ENCODE peak calls at places on chromosomes 4 and X, in ten cellular contexts. One of them, this sample, is unnamed.
A peak's percentile ranks its signal among the peaks of the same experiment; 100 is the strongest.

GRCh38 chr4:99323761-99324160 is 2.6 kb upstream of the ADH1B start:
- DNase-seq in left kidney: no peak
- DNase-seq in M059J: no peak
- DNase-seq in memory B cell: no peak
- DNase-seq in activated CD8-positive, alpha-beta T cell treated with anti-CD3 and anti-CD28 coated beads, Interleukin-2, amount 10 ng/mL, durations not matched to agents 7 days and 5 days: no peak
- DNase-seq in right cardiac atrium: no peak
- DNase-seq in left ventricle myocardium inferior: no peak
- DNase-seq in caudate nucleus: no peak
- DNase-seq in NB4: no peak
- DNase-seq in stromal cell of bone marrow: peak; percentile 74
- DNase-seq in this sample: no peak

GRCh38 chrX:140190441-140191108 is 225.3 kb upstream of the CXorf66 start:
- DNase-seq in left kidney: no peak
- DNase-seq in M059J: peak; percentile 16
- DNase-seq in memory B cell: no peak
- DNase-seq in activated CD8-positive, alpha-beta T cell treated with anti-CD3 and anti-CD28 coated beads, Interleukin-2, amount 10 ng/mL, durations not matched to agents 7 days and 5 days: no peak
- DNase-seq in right cardiac atrium: no peak
- DNase-seq in left ventricle myocardium inferior: no peak
- DNase-seq in caudate nucleus: no peak
- DNase-seq in NB4: no peak
- DNase-seq in stromal cell of bone marrow: no peak
- DNase-seq in this sample: no peak

GRCh38 chrX:108439961-108440696 is 491 bp downstream of the COL4A5 start:
- DNase-seq in left kidney: peak; percentile 61
- DNase-seq in M059J: peak; percentile 17
- DNase-seq in memory B cell: no peak
- DNase-seq in activated CD8-positive, alpha-beta T cell treated with anti-CD3 and anti-CD28 coated beads, Interleukin-2, amount 10 ng/mL, durations not matched to agents 7 days and 5 days: no peak
- DNase-seq in right cardiac atrium: no peak
- DNase-seq in left ventricle myocardium inferior: no peak
- DNase-seq in caudate nucleus: no peak
- DNase-seq in NB4: peak; percentile 12
- DNase-seq in stromal cell of bone marrow: no peak
- DNase-seq in this sample: no peak

GRCh38 chr4:40058854-40059253 is 2.2 kb downstream of the N4BP2 start:
- DNase-seq in left kidney: peak; percentile 32
- DNase-seq in M059J: no peak
- DNase-seq in memory B cell: no peak
- DNase-seq in activated CD8-positive, alpha-beta T cell treated with anti-CD3 and anti-CD28 coated beads, Interleukin-2, amount 10 ng/mL, durations not matched to agents 7 days and 5 days: no peak
- DNase-seq in right cardiac atrium: no peak
- DNase-seq in left ventricle myocardium inferior: no peak
- DNase-seq in caudate nucleus: no peak
- DNase-seq in NB4: no peak
- DNase-seq in stromal cell of bone marrow: no peak
- DNase-seq in this sample: no peak

GRCh38 chrX:97401586-97402101 is 517.9 kb downstream of the RPA4 start:
- DNase-seq in left kidney: no peak
- DNase-seq in M059J: no peak
- DNase-seq in memory B cell: no peak
- DNase-seq in activated CD8-positive, alpha-beta T cell treated with anti-CD3 and anti-CD28 coated beads, Interleukin-2, amount 10 ng/mL, durations not matched to agents 7 days and 5 days: no peak
- DNase-seq in right cardiac atrium: no peak
- DNase-seq in left ventricle myocardium inferior: no peak
- DNase-seq in caudate nucleus: no peak
- DNase-seq in NB4: peak; percentile 10
- DNase-seq in stromal cell of bone marrow: no peak
- DNase-seq in this sample: no peak

GRCh38 chrX:70907900-70908299 is 611 bp downstream of the TEX11 start:
- DNase-seq in left kidney: no peak
- DNase-seq in M059J: no peak
- DNase-seq in memory B cell: no peak
- DNase-seq in activated CD8-positive, alpha-beta T cell treated with anti-CD3 and anti-CD28 coated beads, Interleukin-2, amount 10 ng/mL, durations not matched to agents 7 days and 5 days: no peak
- DNase-seq in right cardiac atrium: no peak
- DNase-seq in left ventricle myocardium inferior: no peak
- DNase-seq in caudate nucleus: no peak
- DNase-seq in NB4: no peak
- DNase-seq in stromal cell of bone marrow: no peak
- DNase-seq in this sample: no peak

GRCh38 chr4:153257151-153257620 is 52.9 kb downstream of the TRIM2 start:
- DNase-seq in left kidney: peak; percentile 88
- DNase-seq in M059J: peak; percentile 63
- DNase-seq in memory B cell: no peak
- DNase-seq in activated CD8-positive, alpha-beta T cell treated with anti-CD3 and anti-CD28 coated beads, Interleukin-2, amount 10 ng/mL, durations not matched to agents 7 days and 5 days: peak; percentile 24
- DNase-seq in right cardiac atrium: no peak
- DNase-seq in left ventricle myocardium inferior: no peak
- DNase-seq in caudate nucleus: peak; percentile 64
- DNase-seq in NB4: no peak
- DNase-seq in stromal cell of bone marrow: peak; percentile 21
- DNase-seq in this sample: no peak

GRCh38 chr4:121139533-121140222 is 24.4 kb downstream of the TNIP3 start:
- DNase-seq in left kidney: no peak
- DNase-seq in M059J: peak; percentile 26
- DNase-seq in memory B cell: no peak
- DNase-seq in activated CD8-positive, alpha-beta T cell treated with anti-CD3 and anti-CD28 coated beads, Interleukin-2, amount 10 ng/mL, durations not matched to agents 7 days and 5 days: no peak
- DNase-seq in right cardiac atrium: no peak
- DNase-seq in left ventricle myocardium inferior: no peak
- DNase-seq in caudate nucleus: no peak
- DNase-seq in NB4: no peak
- DNase-seq in stromal cell of bone marrow: no peak
- DNase-seq in this sample: no peak

GRCh38 chr4:825063-825968 is 613 bp downstream of the CPLX1 start:
- DNase-seq in left kidney: peak; percentile 77
- DNase-seq in M059J: no peak
- DNase-seq in memory B cell: no peak
- DNase-seq in activated CD8-positive, alpha-beta T cell treated with anti-CD3 and anti-CD28 coated beads, Interleukin-2, amount 10 ng/mL, durations not matched to agents 7 days and 5 days: peak; percentile 43
- DNase-seq in right cardiac atrium: no peak
- DNase-seq in left ventricle myocardium inferior: no peak
- DNase-seq in caudate nucleus: no peak
- DNase-seq in NB4: no peak
- DNase-seq in stromal cell of bone marrow: no peak
- DNase-seq in this sample: peak; percentile 15

GRCh38 chr4:82989567-82990429 is 20.8 kb downstream of the LIN54 start:
- DNase-seq in left kidney: no peak
- DNase-seq in M059J: peak; percentile 34
- DNase-seq in memory B cell: no peak
- DNase-seq in activated CD8-positive, alpha-beta T cell treated with anti-CD3 and anti-CD28 coated beads, Interleukin-2, amount 10 ng/mL, durations not matched to agents 7 days and 5 days: peak; percentile 60
- DNase-seq in right cardiac atrium: no peak
- DNase-seq in left ventricle myocardium inferior: no peak
- DNase-seq in caudate nucleus: no peak
- DNase-seq in NB4: peak; percentile 33
- DNase-seq in stromal cell of bone marrow: no peak
- DNase-seq in this sample: no peak

GRCh38 chrX:41026326-41027136 is 58.7 kb upstream of the USP9X start:
- DNase-seq in left kidney: no peak
- DNase-seq in M059J: no peak
- DNase-seq in memory B cell: no peak
- DNase-seq in activated CD8-positive, alpha-beta T cell treated with anti-CD3 and anti-CD28 coated beads, Interleukin-2, amount 10 ng/mL, durations not matched to agents 7 days and 5 days: no peak
- DNase-seq in right cardiac atrium: no peak
- DNase-seq in left ventricle myocardium inferior: no peak
- DNase-seq in caudate nucleus: no peak
- DNase-seq in NB4: no peak
- DNase-seq in stromal cell of bone marrow: no peak
- DNase-seq in this sample: no peak